ENCODE peak calls at places on chromosomes 11 and 22, in six cellular contexts. I is foreskin keratinocyte, P is body of pancreas, S is endothelial cell, X is Peyer's patch, T is astrocyte of the spinal cord. D is an unnamed sample.

GRCh38 chr11:57476883-57477506 is 16.7 kb downstream of the RTN4RL2 start:
- DNase-seq in I (no peak), P (peak), S (peak), X (peak), T (no peak), D (peak)

GRCh38 chr11:111715142-111715816 is 50.9 kb downstream of the PPP2R1B start:
- DNase-seq in I (no peak), P (no peak), S (no peak), X (no peak), T (no peak), D (no peak)

GRCh38 chr11:73230276-73230875 is 12.3 kb downstream of the P2RY2 start:
- DNase-seq in I (no peak), P (no peak), S (no peak), X (peak), T (no peak), D (peak)

GRCh38 chr11:32172771-32173170 is 81.9 kb downstream of the RCN1 start:
- DNase-seq in I (no peak), P (peak), S (no peak), X (no peak), T (peak), D (no peak)

GRCh38 chr11:45393334-45393733 is 107.2 kb upstream of the SYT13 start:
- DNase-seq in I (no peak), P (no peak), S (no peak), X (no peak), T (no peak), D (no peak)

GRCh38 chr22:24894220-24894975 is 52.1 kb downstream of the LHFPL7 start:
- DNase-seq in I (peak), P (peak), S (no peak), X (peak), T (peak), D (no peak)

GRCh38 chr22:29320546-29320945 is 5.0 kb upstream of the RASL10A start:
- DNase-seq in I (no peak), P (no peak), S (no peak), X (no peak), T (no peak), D (no peak)

GRCh38 chr11:111778047-111778558 is 11.9 kb upstream of the PPP2R1B start:
- DNase-seq in I (no peak), P (no peak), S (no peak), X (no peak), T (no peak), D (no peak)

GRCh38 chr22:37020192-37020479 is 594 bp downstream of the MPST start:
- DNase-seq in I (no peak), P (no peak), S (no peak), X (peak), T (peak), D (no peak)

GRCh38 chr11:134656861-134657540 is 245.0 kb upstream of the B3GAT1 start:
- DNase-seq in I (no peak), P (no peak), S (no peak), X (peak), T (no peak), D (no peak)

GRCh38 chr11:65116370-65117205 is 913 bp downstream of the ZNHIT2 start:
- DNase-seq in I (peak), P (peak), S (peak), X (peak), T (peak), D (peak)

GRCh38 chr11:61369372-61370348 is 7.5 kb downstream of the TMEM138 start:
- DNase-seq in I (peak), P (peak), S (no peak), X (no peak), T (peak), D (no peak)

GRCh38 chr22:38163844-38164577 is 17.6 kb downstream of the PLA2G6 start:
- DNase-seq in I (no peak), P (peak), S (no peak), X (peak), T (no peak), D (no peak)

GRCh38 chr22:27747396-27748256 is 53.9 kb downstream of the MN1 start:
- DNase-seq in I (no peak), P (no peak), S (no peak), X (no peak), T (no peak), D (no peak)

GRCh38 chr11:40273192-40273732 is 1186.2 kb downstream of the LRRC4C start:
- DNase-seq in I (no peak), P (no peak), S (no peak), X (no peak), T (no peak), D (no peak)

GRCh38 chr11:43810929-43811596 is 69.6 kb upstream of the ALKBH3 start:
- DNase-seq in I (no peak), P (no peak), S (no peak), X (no peak), T (no peak), D (no peak)

GRCh38 chr22:44746836-44747519 is 5.4 kb upstream of the ARHGAP8 start:
- DNase-seq in I (no peak), P (peak), S (no peak), X (peak), T (no peak), D (no peak)

GRCh38 chr22:45290410-45290936 is 5.7 kb downstream of the UPK3A start:
- DNase-seq in I (no peak), P (no peak), S (no peak), X (peak), T (peak), D (no peak)

GRCh38 chr11:121112498-121113455 is 11.7 kb downstream of the TECTA start:
- DNase-seq in I (peak), P (peak), S (peak), X (peak), T (peak), D (peak)

GRCh38 chr11:17686185-17686980 is 33.0 kb upstream of the MYOD1 start:
- DNase-seq in I (no peak), P (no peak), S (no peak), X (no peak), T (peak), D (no peak)

GRCh38 chr22:36144886-36145541 is 15.5 kb downstream of the APOL3 start:
- DNase-seq in I (peak), P (peak), S (peak), X (peak), T (peak), D (peak)

GRCh38 chr11:124875401-124875800 is 10.2 kb downstream of the ROBO3 start:
- DNase-seq in I (no peak), P (no peak), S (no peak), X (no peak), T (no peak), D (no peak)

GRCh38 chr11:79150966-79151365 is 289.9 kb downstream of the TENM4 start:
- DNase-seq in I (no peak), P (no peak), S (no peak), X (no peak), T (peak), D (no peak)

DNA sequence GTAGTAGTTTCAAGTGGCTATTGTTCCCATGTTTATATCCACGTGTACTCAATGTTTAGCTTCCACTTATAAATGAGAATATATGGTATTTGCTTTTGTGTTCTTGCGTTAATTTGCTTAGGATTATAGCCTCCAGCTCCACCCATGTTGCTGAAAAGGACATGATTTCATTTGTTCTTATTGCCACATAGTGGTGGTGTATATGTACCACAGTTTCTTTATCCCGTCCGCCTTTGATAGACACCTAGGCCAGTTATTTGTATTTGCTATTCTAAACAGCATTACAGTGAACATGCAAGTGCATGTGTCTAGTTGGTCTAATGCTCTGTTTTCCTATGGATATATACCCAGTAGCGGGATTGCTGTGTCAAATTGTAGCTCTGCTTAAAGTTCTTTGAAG is 6.8 kb downstream of the OR51B2 start:
- DNase-seq in I (no peak), P (no peak), S (no peak), X (no peak), T (no peak), D (no peak)
- TF ChIP-seq CTCF in I (no peak), P (no peak), S (no peak), X (no peak), T (no peak), D (no peak)

DNA sequence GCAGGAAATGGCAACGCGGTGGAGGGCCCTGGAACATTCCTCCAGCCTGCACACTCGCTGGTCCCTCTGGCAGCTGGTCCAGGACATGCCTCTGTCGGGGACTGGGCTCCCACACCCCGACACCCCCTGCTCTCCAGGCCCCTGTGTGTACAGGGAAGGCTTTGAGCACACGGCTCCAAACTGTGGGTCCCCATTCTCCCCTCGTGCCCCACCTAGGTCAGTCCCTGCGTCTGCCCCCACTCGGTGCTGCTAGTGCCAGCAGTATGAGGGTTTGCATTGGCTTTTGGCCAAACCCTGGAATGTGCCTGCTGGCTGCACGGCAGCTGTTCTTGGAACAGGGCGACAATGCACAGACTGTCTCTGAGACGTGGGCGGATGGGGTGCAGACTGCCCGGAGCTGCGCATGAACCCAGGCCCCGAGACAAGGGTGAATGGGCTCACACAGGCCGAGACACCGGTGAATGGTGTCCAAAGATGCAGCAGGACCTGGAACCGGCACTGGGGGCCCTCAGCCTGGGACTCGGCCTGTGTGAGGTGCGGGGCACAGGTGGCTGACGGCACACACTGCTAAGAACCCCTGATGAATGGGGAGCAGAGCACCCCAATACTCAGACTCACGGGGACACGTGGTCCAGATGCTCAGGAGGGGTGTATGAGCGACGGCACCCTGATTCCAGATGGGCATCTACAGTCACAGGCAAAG is 7.5 kb upstream of the SYT8 start:
- DNase-seq in I (peak), P (peak), S (no peak), X (peak), T (peak), D (peak)
- TF ChIP-seq CTCF in I (no peak), P (no peak), S (no peak), X (no peak), T (no peak), D (no peak)

GRCh38 chr11:128323381-128323780 is 264.0 kb downstream of the ETS1 start:
- DNase-seq in I (no peak), P (no peak), S (no peak), X (no peak), T (no peak), D (no peak)

GRCh38 chr11:128315933-128316332 is 271.4 kb downstream of the ETS1 start:
- DNase-seq in I (no peak), P (no peak), S (no peak), X (no peak), T (no peak), D (no peak)

GRCh38 chr11:128316541-128317206 is 270.7 kb downstream of the ETS1 start:
- DNase-seq in I (no peak), P (no peak), S (no peak), X (no peak), T (no peak), D (no peak)

GRCh38 chr11:128313931-128314330 is 273.4 kb downstream of the ETS1 start:
- DNase-seq in I (no peak), P (no peak), S (no peak), X (no peak), T (no peak), D (no peak)

GRCh38 chr11:128318856-128319474 is 268.4 kb downstream of the ETS1 start:
- DNase-seq in I (no peak), P (no peak), S (no peak), X (peak), T (peak), D (no peak)
- TF ChIP-seq CTCF in I (no peak), P (no peak), S (no peak), X (peak), T (no peak), D (no peak)

GRCh38 chr11:34837246-34837856 is 78.8 kb downstream of the APIP start:
- DNase-seq in I (no peak), P (no peak), S (no peak), X (no peak), T (no peak), D (no peak)

GRCh38 chr11:34846467-34846866 is 69.7 kb downstream of the APIP start:
- DNase-seq in I (no peak), P (no peak), S (no peak), X (no peak), T (no peak), D (no peak)

GRCh38 chr11:34839969-34840368 is 76.2 kb downstream of the APIP start:
- DNase-seq in I (no peak), P (no peak), S (no peak), X (no peak), T (no peak), D (no peak)

GRCh38 chr11:34844466-34845112 is 71.6 kb downstream of the APIP start:
- DNase-seq in I (no peak), P (no peak), S (no peak), X (no peak), T (no peak), D (no peak)

DNA sequence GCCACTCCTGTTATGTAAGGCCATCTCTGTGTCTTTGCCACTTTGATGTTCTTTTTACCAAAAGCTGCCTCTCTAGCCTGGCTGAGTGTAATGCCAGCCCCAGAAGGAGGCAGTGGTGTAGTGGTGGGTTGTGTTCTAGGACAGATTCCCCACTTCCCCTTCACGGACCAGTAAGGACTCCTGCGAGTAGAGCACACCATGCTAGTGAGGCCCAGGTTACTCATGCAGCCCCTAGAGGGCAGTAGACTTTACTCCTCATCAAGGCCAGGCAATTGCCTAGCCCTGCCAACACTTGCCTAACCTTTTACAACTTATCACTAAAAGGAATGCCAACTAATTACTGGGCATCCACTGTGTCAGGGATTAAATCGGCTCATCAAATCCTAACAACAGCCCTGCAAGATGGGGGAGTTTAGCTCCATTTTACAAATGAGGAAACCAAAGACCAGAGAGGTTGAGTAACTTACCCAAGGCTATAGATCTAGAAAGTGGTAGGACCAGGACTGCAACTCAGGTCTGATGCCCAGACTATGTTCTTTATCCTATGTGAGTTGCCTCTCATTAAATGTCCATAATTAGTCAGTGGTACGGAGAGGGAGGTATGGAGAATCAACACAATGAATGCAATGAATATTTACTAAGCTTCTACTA is 75.3 kb downstream of the APIP start:
- DNase-seq in I (no peak), P (peak), S (no peak), X (peak), T (no peak), D (no peak)
- TF ChIP-seq CTCF in I (peak), P (peak), S (peak), X (peak), T (peak), D (peak)

D was measured in glutamatergic neuron.